ENCODE peak calls at places on chromosomes 6 and 20, in five cellular contexts. One of them, this sample, is unnamed. For H3K9me3, the result is how much of the 10 kb centered on the place peaks cover.

GRCh38 chr6:53513519-53513966 is 31.4 kb downstream of the GCLC start:
- DNase-seq in lower lobe of right lung: no peak
- DNase-seq in endodermal cell: no peak
- DNase-seq in fibroblast of lung: no peak
- DNase-seq in gastrocnemius medialis: no peak
- DNase-seq in this sample: no peak

GRCh38 chr20:346640-347316 is at the start of gene NRSN2:
- DNase-seq in lower lobe of right lung: peak
- DNase-seq in endodermal cell: peak
- DNase-seq in fibroblast of lung: peak
- DNase-seq in gastrocnemius medialis: no peak
- DNase-seq in this sample: peak

GRCh38 chr6:117615981-117616961 is 14.0 kb upstream of the GOPC start:
- DNase-seq in lower lobe of right lung: no peak
- DNase-seq in endodermal cell: peak
- DNase-seq in fibroblast of lung: peak
- DNase-seq in gastrocnemius medialis: no peak
- DNase-seq in this sample: no peak

GRCh38 chr6:64516393-64516792 is 880.8 kb downstream of the PHF3 start:
- DNase-seq in lower lobe of right lung: no peak
- DNase-seq in endodermal cell: no peak
- DNase-seq in fibroblast of lung: no peak
- DNase-seq in gastrocnemius medialis: no peak
- DNase-seq in this sample: no peak

GRCh38 chr6:17458971-17459370 is 65.6 kb downstream of the CAP2 start:
- DNase-seq in lower lobe of right lung: no peak
- DNase-seq in endodermal cell: no peak
- DNase-seq in fibroblast of lung: peak
- DNase-seq in gastrocnemius medialis: no peak
- DNase-seq in this sample: no peak

GRCh38 chr6:34150766-34151165 is 4.9 kb upstream of the GRM4 start:
- DNase-seq in lower lobe of right lung: no peak
- DNase-seq in endodermal cell: peak
- DNase-seq in fibroblast of lung: no peak
- DNase-seq in gastrocnemius medialis: no peak
- DNase-seq in this sample: no peak

GRCh38 chr6:41284726-41285125 is 1.8 kb downstream of the TREM1 start:
- DNase-seq in lower lobe of right lung: peak
- DNase-seq in endodermal cell: no peak
- DNase-seq in fibroblast of lung: peak
- DNase-seq in gastrocnemius medialis: no peak
- DNase-seq in this sample: no peak

GRCh38 chr20:1754306-1754705 is 96.7 kb upstream of the SIRPG start:
- DNase-seq in lower lobe of right lung: no peak
- DNase-seq in endodermal cell: no peak
- DNase-seq in fibroblast of lung: peak
- DNase-seq in gastrocnemius medialis: no peak
- DNase-seq in this sample: no peak

GRCh38 chr6:35139924-35140524 is 1.1 kb downstream of the TCP11 start:
- DNase-seq in lower lobe of right lung: no peak
- DNase-seq in endodermal cell: peak
- DNase-seq in fibroblast of lung: peak
- DNase-seq in gastrocnemius medialis: peak
- DNase-seq in this sample: peak

GRCh38 chr6:117481926-117482239 is 591 bp upstream of the DCBLD1 start:
- DNase-seq in lower lobe of right lung: no peak
- DNase-seq in endodermal cell: no peak
- DNase-seq in fibroblast of lung: no peak
- DNase-seq in gastrocnemius medialis: no peak
- DNase-seq in this sample: no peak

DNA sequence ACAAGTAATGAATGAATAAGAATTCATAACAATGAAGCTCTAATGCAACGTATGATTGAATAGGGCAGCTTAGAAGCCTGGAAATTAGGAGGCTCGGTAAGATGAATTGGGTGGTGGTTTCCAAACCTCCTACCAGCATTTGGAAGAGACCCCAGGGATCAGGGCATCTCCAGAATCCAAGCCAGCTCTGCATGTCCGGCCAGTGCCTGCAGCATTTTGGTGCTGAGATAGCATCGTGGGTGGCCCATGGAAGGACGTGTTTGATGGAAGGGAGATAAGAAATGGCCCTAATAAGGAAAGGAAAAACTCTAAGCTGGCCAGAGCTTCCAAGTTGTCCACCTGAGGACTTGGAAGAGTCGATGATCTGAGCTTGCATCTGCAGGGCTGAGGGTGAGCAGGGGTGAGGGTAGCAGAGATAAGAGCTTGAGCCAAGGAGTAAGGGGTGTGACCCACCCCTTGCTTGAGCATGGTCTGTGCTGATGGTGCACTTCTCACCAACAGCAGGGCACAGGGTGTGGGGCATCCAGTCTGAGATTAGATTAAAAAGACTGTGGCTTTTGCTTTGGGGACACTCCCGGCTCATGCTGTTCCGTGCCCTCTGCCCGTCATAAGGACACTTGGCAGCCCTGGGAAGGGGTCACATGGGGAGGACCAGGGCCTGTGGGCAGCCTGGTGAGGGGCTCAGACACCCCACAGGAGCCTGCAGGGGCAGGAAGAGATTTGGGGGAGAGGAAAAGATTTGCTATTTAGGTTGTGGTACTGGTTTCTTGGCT is 213.2 kb downstream of the ERMARD start:
- DNase-seq in lower lobe of right lung: no peak
- DNase-seq in endodermal cell: peak
- DNase-seq in fibroblast of lung: no peak
- DNase-seq in gastrocnemius medialis: no peak
- DNase-seq in this sample: no peak
- H3K9me3 ChIP-seq in lower lobe of right lung: under half
- H3K9me3 ChIP-seq in endodermal cell: under half
- H3K9me3 ChIP-seq in fibroblast of lung: under half
- H3K9me3 ChIP-seq in gastrocnemius medialis: under half
- H3K9me3 ChIP-seq in this sample: under half

GRCh38 chr6:89410231-89411018 is 1.6 kb downstream of the RRAGD start:
- DNase-seq in lower lobe of right lung: no peak
- DNase-seq in endodermal cell: no peak
- DNase-seq in fibroblast of lung: no peak
- DNase-seq in gastrocnemius medialis: no peak
- DNase-seq in this sample: no peak

GRCh38 chr6:89413006-89413400 is 930 bp upstream of the RRAGD start:
- DNase-seq in lower lobe of right lung: peak
- DNase-seq in endodermal cell: no peak
- DNase-seq in fibroblast of lung: no peak
- DNase-seq in gastrocnemius medialis: peak
- DNase-seq in this sample: no peak

GRCh38 chr6:89412071-89413005 is at the start of gene RRAGD:
- DNase-seq in lower lobe of right lung: peak
- DNase-seq in endodermal cell: peak
- DNase-seq in fibroblast of lung: no peak
- DNase-seq in gastrocnemius medialis: peak
- DNase-seq in this sample: peak

GRCh38 chr6:89411019-89411268 is 1.1 kb downstream of the RRAGD start:
- DNase-seq in lower lobe of right lung: peak
- DNase-seq in endodermal cell: no peak
- DNase-seq in fibroblast of lung: no peak
- DNase-seq in gastrocnemius medialis: no peak
- DNase-seq in this sample: no peak

GRCh38 chr6:89411269-89412070 is 603 bp downstream of the RRAGD start:
- DNase-seq in lower lobe of right lung: peak
- DNase-seq in endodermal cell: peak
- DNase-seq in fibroblast of lung: no peak
- DNase-seq in gastrocnemius medialis: peak
- DNase-seq in this sample: peak
- TF ChIP-seq CTCF in lower lobe of right lung: no peak
- TF ChIP-seq CTCF in endodermal cell: no peak
- TF ChIP-seq CTCF in fibroblast of lung: no peak
- TF ChIP-seq CTCF in gastrocnemius medialis: no peak
- TF ChIP-seq CTCF in this sample: no peak

GRCh38 chr6:85810558-85810957 is 167.9 kb upstream of the SYNCRIP start:
- DNase-seq in lower lobe of right lung: no peak
- DNase-seq in endodermal cell: no peak
- DNase-seq in fibroblast of lung: no peak
- DNase-seq in gastrocnemius medialis: no peak
- DNase-seq in this sample: no peak
- H3K9me3 ChIP-seq in lower lobe of right lung: under half
- H3K9me3 ChIP-seq in endodermal cell: under half
- H3K9me3 ChIP-seq in fibroblast of lung: under half
- H3K9me3 ChIP-seq in gastrocnemius medialis: under half
- H3K9me3 ChIP-seq in this sample: under half

DNA sequence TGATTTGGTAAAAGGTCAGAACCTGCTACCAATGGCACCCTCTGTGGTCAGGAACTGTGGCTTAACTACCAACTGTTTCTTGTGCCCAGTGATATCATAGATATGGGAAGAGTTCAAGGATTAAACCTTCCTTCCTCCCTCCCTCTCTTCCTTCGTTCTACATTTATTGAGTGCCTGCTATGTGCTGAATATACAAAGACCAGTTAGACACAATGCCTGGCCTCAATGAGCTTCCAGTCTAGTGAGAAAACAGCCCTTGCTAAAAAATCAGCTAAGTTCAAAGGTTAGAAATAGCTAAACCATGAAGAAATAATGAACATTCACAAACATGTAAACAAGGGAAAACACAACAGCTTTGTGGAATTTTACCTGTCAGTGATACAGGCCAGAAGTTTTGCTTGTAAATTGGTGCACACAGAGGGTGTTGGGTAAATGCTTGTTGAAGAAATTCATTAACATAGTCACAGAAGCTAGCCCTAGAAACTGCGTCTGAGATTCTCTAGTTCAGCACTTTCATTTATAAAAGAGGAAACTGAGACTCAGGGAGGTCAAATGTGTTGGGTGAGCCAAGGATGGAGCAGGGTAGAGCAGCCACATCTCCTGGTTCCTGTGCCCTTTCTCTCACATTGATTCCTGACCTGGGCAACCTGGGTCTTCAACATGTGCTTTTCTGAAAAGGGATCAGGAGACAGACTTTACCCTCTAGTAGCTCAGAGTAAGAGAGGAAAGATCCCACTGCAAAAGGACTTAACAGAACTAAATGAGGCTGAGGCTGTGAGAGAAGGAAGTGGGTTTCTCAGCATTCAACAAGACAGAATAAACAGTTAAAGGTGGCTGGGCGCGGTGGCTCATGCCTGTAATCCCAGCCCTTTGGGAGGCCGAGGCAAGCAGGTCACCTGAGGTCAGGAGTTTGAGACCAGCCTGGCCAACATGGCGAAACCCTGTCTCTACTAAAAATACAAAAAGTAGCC is 14.4 kb upstream of the FOXO3 start:
- DNase-seq in lower lobe of right lung: no peak
- DNase-seq in endodermal cell: no peak
- DNase-seq in fibroblast of lung: no peak
- DNase-seq in gastrocnemius medialis: no peak
- DNase-seq in this sample: no peak
- TF ChIP-seq CTCF in lower lobe of right lung: no peak
- TF ChIP-seq CTCF in endodermal cell: no peak
- TF ChIP-seq CTCF in fibroblast of lung: no peak
- TF ChIP-seq CTCF in gastrocnemius medialis: no peak
- TF ChIP-seq CTCF in this sample: no peak

This sample was measured in psoas muscle.